ENCODE peak calls at places on chromosome 16, in five cellular contexts. K is EL; Z is activated CD4-positive, alpha-beta T cell treated with anti-CD3 and anti-CD28 coated beads, Interleukin-2, amount 10 ng/mL, durations not matched to agents 7 days and 5 days; L is KG1; Y is activated T-helper 1 cell treated with Interleukin-2 at 50 U/mL for 16 hours. B is an unnamed sample.
A peak's percentile ranks its signal among the peaks of the same experiment; 100 is the strongest.

GRCh38 chr16:14223632-14224031 is 152.5 kb downstream of the MRTFB start:
- DNase-seq in K (no peak), Z (no peak), L (no peak), Y (no peak), B (no peak)

GRCh38 chr16:89484088-89484501 is 6.3 kb downstream of the ANKRD11 start:
- DNase-seq in K (no peak), Z (peak; percentile 34), L (no peak), Y (no peak), B (no peak)

GRCh38 chr16:721765-722481 is 977 bp downstream of the ANTKMT start:
- DNase-seq in K (no peak), Z (no peak), L (no peak), Y (no peak), B (no peak)

GRCh38 chr16:89667633-89668032 is 10.0 kb downstream of the SPATA33 start:
- DNase-seq in K (no peak), Z (no peak), L (no peak), Y (no peak), B (no peak)

GRCh38 chr16:54533856-54534490 is 247.4 kb upstream of the IRX3 start:
- DNase-seq in K (no peak), Z (no peak), L (no peak), Y (no peak), B (no peak)

GRCh38 chr16:82016964-82017363 is 5.7 kb upstream of the SDR42E1 start:
- DNase-seq in K (no peak), Z (no peak), L (no peak), Y (no peak), B (no peak)

GRCh38 chr16:75550211-75550662 is 5.8 kb downstream of the TMEM231 start:
- DNase-seq in K (peak; percentile 25), Z (peak; percentile 54), L (no peak), Y (no peak), B (peak; percentile 98)

GRCh38 chr16:81127051-81127450 is 30.9 kb upstream of the GCSH start:
- DNase-seq in K (peak; percentile 99), Z (no peak), L (no peak), Y (no peak), B (no peak)

GRCh38 chr16:85822145-85822544 is 22.6 kb downstream of the COX4I1 start:
- DNase-seq in K (no peak), Z (no peak), L (no peak), Y (no peak), B (no peak)

GRCh38 chr16:12340151-12340733 is 363.7 kb downstream of the SNX29 start:
- DNase-seq in K (peak; percentile 72), Z (peak; percentile 35), L (no peak), Y (no peak), B (peak; percentile 82)

GRCh38 chr16:14436410-14436955 is 193.6 kb downstream of the PARN start:
- DNase-seq in K (no peak), Z (peak; percentile 23), L (no peak), Y (no peak), B (no peak)

GRCh38 chr16:75254359-75254837 is 3.0 kb upstream of the BCAR1 start:
- DNase-seq in K (peak; percentile 86), Z (no peak), L (no peak), Y (no peak), B (peak; percentile 75)

GRCh38 chr16:51141541-51141940 is 9.5 kb downstream of the SALL1 start:
- DNase-seq in K (no peak), Z (no peak), L (no peak), Y (no peak), B (no peak)

GRCh38 chr16:23949630-23950290 is 114.0 kb downstream of the PRKCB start:
- DNase-seq in K (no peak), Z (peak; percentile 80), L (peak; percentile 58), Y (peak; percentile 67), B (no peak)

GRCh38 chr16:71937868-71938510 is 42.7 kb downstream of the IST1 start:
- DNase-seq in K (no peak), Z (no peak), L (no peak), Y (no peak), B (no peak)

GRCh38 chr16:7209598-7209997 is 123.0 kb upstream of the RBFOX1 start:
- DNase-seq in K (no peak), Z (no peak), L (no peak), Y (no peak), B (no peak)

GRCh38 chr16:78200623-78201096 is 101.2 kb downstream of the WWOX start:
- DNase-seq in K (no peak), Z (no peak), L (no peak), Y (no peak), B (no peak)

GRCh38 chr16:79628501-79628975 is 28.0 kb upstream of the MAF start:
- DNase-seq in K (peak; percentile 25), Z (peak; percentile 61), L (no peak), Y (peak; percentile 22), B (no peak)

GRCh38 chr16:71473891-71474290 is 11.8 kb upstream of the ZNF23 start:
- DNase-seq in K (peak; percentile 48), Z (no peak), L (no peak), Y (no peak), B (no peak)

GRCh38 chr16:10314811-10315210 is 71.0 kb upstream of the ATF7IP2 start:
- DNase-seq in K (peak; percentile 11), Z (peak; percentile 13), L (no peak), Y (no peak), B (peak; percentile 7)

GRCh38 chr16:57405194-57405593 is 627 bp downstream of the CCL17 start:
- DNase-seq in K (no peak), Z (no peak), L (no peak), Y (no peak), B (no peak)

GRCh38 chr16:84368327-84368996 is at the start of gene ATP2C2:
- DNase-seq in K (no peak), Z (no peak), L (no peak), Y (no peak), B (no peak)

GRCh38 chr16:17921357-17921978 is 415.1 kb downstream of the NPIPA8 start:
- DNase-seq in K (peak; percentile 28), Z (peak; percentile 62), L (peak; percentile 23), Y (peak; percentile 9), B (peak; percentile 3)

GRCh38 chr16:14600164-14600563 is 29.9 kb downstream of the PARN start:
- DNase-seq in K (peak; percentile 23), Z (peak; percentile 13), L (no peak), Y (no peak), B (peak; percentile 62)

GRCh38 chr16:30473231-30474061 is 904 bp downstream of the ITGAL start:
- DNase-seq in K (no peak), Z (peak; percentile 34), L (no peak), Y (peak; percentile 25), B (no peak)

GRCh38 chr16:75374388-75374787 is 58.9 kb downstream of the CFDP1 start:
- DNase-seq in K (no peak), Z (no peak), L (no peak), Y (no peak), B (no peak)

GRCh38 chr16:79816081-79816497 is 215.6 kb upstream of the MAF start:
- DNase-seq in K (no peak), Z (no peak), L (no peak), Y (no peak), B (no peak)